ENCODE peak calls at places on chromosomes 7 and 10, in six cellular contexts. E, K, T, N, S and Q are unnamed samples.
A peak's percentile ranks its signal among the peaks of the same experiment; 100 is the strongest.

GRCh38 chr10:124249812-124250432 is 156.5 kb upstream of the CHST15 start:
- ATAC-seq in E (peak; percentile 53), K (no peak), T (no peak), N (no peak), S (peak; percentile 45), Q (no peak)

GRCh38 chr7:150399861-150400778 is 21.0 kb downstream of the ZNF775 start:
- ATAC-seq in E (peak; percentile 33), K (no peak), T (no peak), N (no peak), S (peak; percentile 45), Q (peak; percentile 44)

GRCh38 chr7:67045496-67045995 is 48.9 kb downstream of the TYW1 start:
- ATAC-seq in E (no peak), K (no peak), T (no peak), N (no peak), S (no peak), Q (no peak)

GRCh38 chr10:128280271-128280670 is 154.0 kb upstream of the MKI67 start:
- ATAC-seq in E (peak; percentile 57), K (no peak), T (no peak), N (no peak), S (no peak), Q (no peak)

GRCh38 chr10:46091834-46092522 is 45.9 kb upstream of the MSMB start:
- ATAC-seq in E (peak; percentile 54), K (no peak), T (peak; percentile 6), N (no peak), S (peak; percentile 40), Q (no peak)

GRCh38 chr10:127259385-127259784 is 63.0 kb upstream of the INSYN2A start:
- ATAC-seq in E (no peak), K (no peak), T (no peak), N (no peak), S (no peak), Q (no peak)

GRCh38 chr10:14389981-14390590 is 59.4 kb upstream of the FRMD4A start:
- ATAC-seq in E (no peak), K (no peak), T (peak; percentile 84), N (no peak), S (peak; percentile 96), Q (no peak)

GRCh38 chr10:76454539-76455137 is 1023.2 kb downstream of the LRMDA start:
- ATAC-seq in E (no peak), K (peak; percentile 65), T (no peak), N (no peak), S (no peak), Q (no peak)